ENCODE peak calls at places on chromosomes 3 and 15, in seven cellular contexts. One of them, this sample, is unnamed.

GRCh38 chr15:96888764-96889163 is 558.3 kb downstream of the NR2F2 start:
- DNase-seq in activated CD8-positive, alpha-beta memory T cell treated with anti-CD3 and anti-CD28 coated beads, Interleukin-2, amount 10 ng/mL, durations not matched to agents 7 days and 5 days: no peak
- DNase-seq in substantia nigra: no peak
- DNase-seq in AG09319: no peak
- DNase-seq in H54: no peak
- DNase-seq in lower lobe of right lung: no peak
- DNase-seq in psoas muscle: no peak
- DNase-seq in this sample: no peak

GRCh38 chr3:39065197-39065596 is 13.4 kb downstream of the WDR48 start:
- DNase-seq in activated CD8-positive, alpha-beta memory T cell treated with anti-CD3 and anti-CD28 coated beads, Interleukin-2, amount 10 ng/mL, durations not matched to agents 7 days and 5 days: peak
- DNase-seq in lower lobe of right lung: no peak
- DNase-seq in psoas muscle: no peak
- DNase-seq in AG09319: no peak
- DNase-seq in H54: no peak
- DNase-seq in substantia nigra: peak
- DNase-seq in this sample: no peak

GRCh38 chr3:64163019-64163754 is 62.1 kb downstream of the PRICKLE2 start:
- DNase-seq in activated CD8-positive, alpha-beta memory T cell treated with anti-CD3 and anti-CD28 coated beads, Interleukin-2, amount 10 ng/mL, durations not matched to agents 7 days and 5 days: no peak
- DNase-seq in substantia nigra: no peak
- DNase-seq in lower lobe of right lung: no peak
- DNase-seq in psoas muscle: no peak
- DNase-seq in H54: no peak
- DNase-seq in AG09319: no peak
- DNase-seq in this sample: no peak

GRCh38 chr15:71629761-71630499 is 180.4 kb upstream of the NR2E3 start:
- DNase-seq in AG09319: peak
- DNase-seq in lower lobe of right lung: no peak
- DNase-seq in psoas muscle: no peak
- DNase-seq in H54: no peak
- DNase-seq in activated CD8-positive, alpha-beta memory T cell treated with anti-CD3 and anti-CD28 coated beads, Interleukin-2, amount 10 ng/mL, durations not matched to agents 7 days and 5 days: no peak
- DNase-seq in substantia nigra: no peak
- DNase-seq in this sample: no peak

GRCh38 chr3:21543380-21544075 is 207.5 kb downstream of the ZNF385D start:
- DNase-seq in psoas muscle: no peak
- DNase-seq in activated CD8-positive, alpha-beta memory T cell treated with anti-CD3 and anti-CD28 coated beads, Interleukin-2, amount 10 ng/mL, durations not matched to agents 7 days and 5 days: no peak
- DNase-seq in substantia nigra: no peak
- DNase-seq in lower lobe of right lung: no peak
- DNase-seq in AG09319: no peak
- DNase-seq in H54: no peak
- DNase-seq in this sample: no peak

GRCh38 chr3:63264716-63265115 is 13.4 kb upstream of the SYNPR start:
- DNase-seq in AG09319: no peak
- DNase-seq in lower lobe of right lung: no peak
- DNase-seq in substantia nigra: no peak
- DNase-seq in psoas muscle: no peak
- DNase-seq in H54: no peak
- DNase-seq in activated CD8-positive, alpha-beta memory T cell treated with anti-CD3 and anti-CD28 coated beads, Interleukin-2, amount 10 ng/mL, durations not matched to agents 7 days and 5 days: no peak
- DNase-seq in this sample: no peak

GRCh38 chr15:59686389-59686788 is 2.7 kb downstream of the BNIP2 start:
- DNase-seq in activated CD8-positive, alpha-beta memory T cell treated with anti-CD3 and anti-CD28 coated beads, Interleukin-2, amount 10 ng/mL, durations not matched to agents 7 days and 5 days: no peak
- DNase-seq in lower lobe of right lung: peak
- DNase-seq in H54: no peak
- DNase-seq in substantia nigra: no peak
- DNase-seq in AG09319: no peak
- DNase-seq in psoas muscle: no peak
- DNase-seq in this sample: no peak

GRCh38 chr3:53478166-53478830 is 16.1 kb upstream of the CACNA1D start:
- DNase-seq in H54: no peak
- DNase-seq in lower lobe of right lung: no peak
- DNase-seq in AG09319: no peak
- DNase-seq in substantia nigra: no peak
- DNase-seq in psoas muscle: no peak
- DNase-seq in activated CD8-positive, alpha-beta memory T cell treated with anti-CD3 and anti-CD28 coated beads, Interleukin-2, amount 10 ng/mL, durations not matched to agents 7 days and 5 days: no peak
- DNase-seq in this sample: no peak

GRCh38 chr15:78695849-78696248 is 54.8 kb upstream of the CHRNB4 start:
- DNase-seq in lower lobe of right lung: no peak
- DNase-seq in H54: no peak
- DNase-seq in psoas muscle: no peak
- DNase-seq in activated CD8-positive, alpha-beta memory T cell treated with anti-CD3 and anti-CD28 coated beads, Interleukin-2, amount 10 ng/mL, durations not matched to agents 7 days and 5 days: no peak
- DNase-seq in substantia nigra: no peak
- DNase-seq in AG09319: no peak
- DNase-seq in this sample: no peak

GRCh38 chr3:99774467-99774866 is 43.2 kb upstream of the CMSS1 start:
- DNase-seq in substantia nigra: no peak
- DNase-seq in AG09319: peak
- DNase-seq in H54: peak
- DNase-seq in lower lobe of right lung: no peak
- DNase-seq in activated CD8-positive, alpha-beta memory T cell treated with anti-CD3 and anti-CD28 coated beads, Interleukin-2, amount 10 ng/mL, durations not matched to agents 7 days and 5 days: no peak
- DNase-seq in psoas muscle: no peak
- DNase-seq in this sample: no peak

GRCh38 chr15:77596821-77597803 is 35.6 kb downstream of the LINGO1 start:
- DNase-seq in H54: no peak
- DNase-seq in psoas muscle: no peak
- DNase-seq in AG09319: no peak
- DNase-seq in activated CD8-positive, alpha-beta memory T cell treated with anti-CD3 and anti-CD28 coated beads, Interleukin-2, amount 10 ng/mL, durations not matched to agents 7 days and 5 days: no peak
- DNase-seq in substantia nigra: no peak
- DNase-seq in lower lobe of right lung: no peak
- DNase-seq in this sample: no peak

GRCh38 chr3:112759681-112760080 is 87.0 kb downstream of the CD200R1L start:
- DNase-seq in substantia nigra: no peak
- DNase-seq in H54: no peak
- DNase-seq in lower lobe of right lung: no peak
- DNase-seq in activated CD8-positive, alpha-beta memory T cell treated with anti-CD3 and anti-CD28 coated beads, Interleukin-2, amount 10 ng/mL, durations not matched to agents 7 days and 5 days: no peak
- DNase-seq in AG09319: no peak
- DNase-seq in psoas muscle: no peak
- DNase-seq in this sample: no peak

GRCh38 chr3:20772869-20773268 is 586.9 kb upstream of the SGO1 start:
- DNase-seq in AG09319: no peak
- DNase-seq in psoas muscle: no peak
- DNase-seq in H54: no peak
- DNase-seq in activated CD8-positive, alpha-beta memory T cell treated with anti-CD3 and anti-CD28 coated beads, Interleukin-2, amount 10 ng/mL, durations not matched to agents 7 days and 5 days: no peak
- DNase-seq in substantia nigra: no peak
- DNase-seq in lower lobe of right lung: no peak
- DNase-seq in this sample: no peak

This sample was measured in upper lobe of right lung.